ENCODE peak calls at places on chromosomes 7 and 10, in nine cellular contexts. F is cardiac fibroblast, Y is IMR-90, U is left ventricle myocardium inferior, H is mesenchymal stem cell, M is choroid plexus epithelial cell, W is H7, B is A549, N is trophoblast cell. S is an unnamed sample.

GRCh38 chr10:45034301-45034700 is 33.6 kb downstream of the ZNF22 start:
- DNase-seq in F (no peak), Y (no peak), U (no peak), H (no peak), M (peak), W (no peak), B (no peak), N (peak), S (peak)

GRCh38 chr7:53900856-53901528 is 641.2 kb upstream of the VSTM2A start:
- DNase-seq in F (no peak), Y (no peak), U (no peak), H (no peak), M (no peak), W (peak), B (no peak), N (no peak), S (no peak)

GRCh38 chr10:132253092-132253687 is 54.6 kb downstream of the STK32C start:
- DNase-seq in F (no peak), Y (no peak), U (no peak), H (no peak), M (no peak), W (peak), B (no peak), N (no peak), S (no peak)

GRCh38 chr10:122279725-122280141 is 8.6 kb downstream of the BTBD16 start:
- DNase-seq in F (peak), Y (peak), U (peak), H (peak), M (peak), W (peak), B (peak), N (peak), S (peak)

GRCh38 chr10:23345861-23346260 is 1.3 kb upstream of the C10orf67 start:
- DNase-seq in F (peak), Y (peak), U (no peak), H (peak), M (peak), W (no peak), B (no peak), N (peak), S (peak)

GRCh38 chr7:29194594-29195417 is at the start of gene CHN2:
- DNase-seq in F (peak), Y (no peak), U (peak), H (peak), M (no peak), W (peak), B (peak), N (peak), S (no peak)

GRCh38 chr10:124035306-124035927 is 58.0 kb downstream of the CHST15 start:
- DNase-seq in F (no peak), Y (no peak), U (no peak), H (no peak), M (no peak), W (no peak), B (no peak), N (no peak), S (no peak)

GRCh38 chr7:120989571-120990220 is 1.2 kb downstream of the CPED1 start:
- DNase-seq in F (peak), Y (peak), U (peak), H (peak), M (peak), W (no peak), B (no peak), N (peak), S (no peak)

GRCh38 chr10:49104323-49104722 is 11.0 kb downstream of the VSTM4 start:
- DNase-seq in F (no peak), Y (no peak), U (no peak), H (no peak), M (no peak), W (no peak), B (no peak), N (no peak), S (no peak)

GRCh38 chr7:100435401-100436304 is 644 bp downstream of the PPP1R35 start:
- DNase-seq in F (peak), Y (no peak), U (peak), H (peak), M (peak), W (peak), B (no peak), N (peak), S (peak)

GRCh38 chr10:78296794-78297193 is 263.1 kb downstream of the RPS24 start:
- DNase-seq in F (no peak), Y (no peak), U (no peak), H (no peak), M (no peak), W (no peak), B (no peak), N (no peak), S (no peak)

GRCh38 chr7:23474098-23474828 is 4.0 kb upstream of the IGF2BP3 start:
- DNase-seq in F (peak), Y (peak), U (peak), H (peak), M (peak), W (peak), B (peak), N (peak), S (peak)

GRCh38 chr7:97027427-97028234 is 3.0 kb upstream of the DLX5 start:
- DNase-seq in F (peak), Y (peak), U (peak), H (peak), M (peak), W (peak), B (peak), N (peak), S (peak)

GRCh38 chr10:8435186-8436055 is 380.9 kb downstream of the GATA3 start:
- DNase-seq in F (no peak), Y (no peak), U (no peak), H (no peak), M (no peak), W (no peak), B (no peak), N (peak), S (no peak)

GRCh38 chr7:153022796-153023592 is 263.4 kb downstream of the ACTR3B start:
- DNase-seq in F (no peak), Y (no peak), U (no peak), H (no peak), M (no peak), W (peak), B (no peak), N (no peak), S (no peak)

GRCh38 chr7:39721919-39722597 is 98.7 kb downstream of the RALA start:
- DNase-seq in F (no peak), Y (no peak), U (no peak), H (no peak), M (no peak), W (no peak), B (no peak), N (no peak), S (no peak)

GRCh38 chr10:81036257-81036656 is 498.6 kb downstream of the SH2D4B start:
- DNase-seq in F (no peak), Y (no peak), U (no peak), H (no peak), M (no peak), W (no peak), B (no peak), N (no peak), S (no peak)

GRCh38 chr7:1555046-1555812 is 776 bp downstream of the TMEM184A start:
- DNase-seq in F (peak), Y (peak), U (no peak), H (peak), M (peak), W (peak), B (peak), N (peak), S (peak)

GRCh38 chr7:130377178-130377577 is 3.1 kb upstream of the CPA1 start:
- DNase-seq in F (no peak), Y (no peak), U (no peak), H (no peak), M (no peak), W (no peak), B (no peak), N (no peak), S (no peak)

GRCh38 chr7:134245253-134245652 is 71.5 kb downstream of the SLC35B4 start:
- DNase-seq in F (no peak), Y (no peak), U (no peak), H (no peak), M (no peak), W (no peak), B (no peak), N (no peak), S (no peak)

GRCh38 chr10:79448732-79449049 is 3.3 kb upstream of the ZCCHC24 start:
- DNase-seq in F (no peak), Y (no peak), U (no peak), H (no peak), M (no peak), W (no peak), B (no peak), N (no peak), S (no peak)

GRCh38 chr7:149729586-149729982 is 43.8 kb downstream of the ZNF467 start:
- DNase-seq in F (no peak), Y (no peak), U (no peak), H (no peak), M (no peak), W (no peak), B (no peak), N (no peak), S (no peak)

GRCh38 chr7:24722386-24723177 is 34.7 kb downstream of the GSDME start:
- DNase-seq in F (peak), Y (no peak), U (no peak), H (peak), M (peak), W (no peak), B (no peak), N (peak), S (peak)

GRCh38 chr7:116122972-116123595 is 87.3 kb upstream of the TES start:
- DNase-seq in F (peak), Y (peak), U (no peak), H (peak), M (peak), W (peak), B (peak), N (peak), S (peak)

GRCh38 chr7:76332073-76332472 is 26.7 kb downstream of the YWHAG start:
- DNase-seq in F (no peak), Y (no peak), U (no peak), H (no peak), M (no peak), W (peak), B (no peak), N (no peak), S (no peak)

GRCh38 chr7:70354409-70355169 is 756.3 kb downstream of the AUTS2 start:
- DNase-seq in F (no peak), Y (no peak), U (no peak), H (no peak), M (no peak), W (no peak), B (no peak), N (no peak), S (no peak)

GRCh38 chr10:113539789-113540188 is 13.1 kb upstream of the HABP2 start:
- DNase-seq in F (no peak), Y (peak), U (no peak), H (peak), M (peak), W (no peak), B (no peak), N (peak), S (no peak)

GRCh38 chr7:47461161-47461560 is 120.8 kb downstream of the TNS3 start:
- DNase-seq in F (peak), Y (peak), U (peak), H (peak), M (peak), W (no peak), B (no peak), N (no peak), S (no peak)

GRCh38 chr10:75395955-75396860 is 5.4 kb downstream of the ZNF503 start:
- DNase-seq in F (peak), Y (no peak), U (peak), H (peak), M (no peak), W (peak), B (no peak), N (no peak), S (peak)

GRCh38 chr10:75397571-75397921 is 4.0 kb downstream of the ZNF503 start:
- DNase-seq in F (peak), Y (no peak), U (peak), H (peak), M (no peak), W (peak), B (no peak), N (no peak), S (no peak)

GRCh38 chr10:75398238-75398629 is 3.3 kb downstream of the ZNF503 start:
- DNase-seq in F (no peak), Y (no peak), U (no peak), H (peak), M (no peak), W (no peak), B (no peak), N (no peak), S (peak)

GRCh38 chr10:75395171-75395954 is 6.2 kb downstream of the ZNF503 start:
- DNase-seq in F (peak), Y (peak), U (peak), H (peak), M (no peak), W (peak), B (peak), N (peak), S (peak)

DNA sequence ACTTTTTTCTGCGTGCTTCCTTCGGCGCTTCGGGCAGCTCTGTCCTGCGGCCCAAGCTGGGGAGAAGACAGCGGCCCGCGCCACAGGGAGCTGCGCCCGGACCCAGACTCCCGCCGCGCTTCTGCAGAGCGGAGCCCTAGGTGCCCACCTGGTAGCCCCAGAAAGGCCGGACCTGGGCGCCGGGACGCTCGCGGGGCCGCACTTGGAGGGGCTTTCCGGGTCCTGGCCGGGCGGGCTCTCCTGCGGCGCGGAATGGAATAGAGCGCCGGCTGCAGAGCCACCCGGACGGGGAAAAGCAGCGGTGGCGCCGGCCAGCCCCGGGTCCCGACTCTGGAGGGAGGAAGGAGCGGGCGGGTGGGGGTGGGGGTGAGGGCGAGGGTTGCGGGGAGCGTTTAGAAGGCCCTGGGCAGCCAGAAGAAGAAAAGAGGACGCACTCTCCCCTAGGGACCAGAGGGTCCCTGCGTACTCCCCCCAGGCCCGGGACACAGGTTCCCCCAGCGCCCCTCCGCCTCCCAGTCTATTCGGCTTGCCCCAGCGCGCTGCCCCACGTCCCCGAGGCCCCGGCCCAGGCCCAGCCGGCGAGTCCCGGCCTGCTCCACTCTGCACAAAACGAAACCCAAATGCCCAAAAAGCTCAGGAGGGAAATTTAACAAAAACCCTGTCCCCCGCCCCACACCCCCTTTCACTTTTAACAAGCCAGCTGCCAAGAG is 4.5 kb downstream of the ZNF503 start:
- DNase-seq in F (peak), Y (no peak), U (peak), H (peak), M (no peak), W (peak), B (no peak), N (no peak), S (peak)
- H3K4me3 ChIP-seq in F (peak), Y (peak), U (peak), H (peak), M (peak), W (peak), B (no peak), N (peak), S (peak)

DNA sequence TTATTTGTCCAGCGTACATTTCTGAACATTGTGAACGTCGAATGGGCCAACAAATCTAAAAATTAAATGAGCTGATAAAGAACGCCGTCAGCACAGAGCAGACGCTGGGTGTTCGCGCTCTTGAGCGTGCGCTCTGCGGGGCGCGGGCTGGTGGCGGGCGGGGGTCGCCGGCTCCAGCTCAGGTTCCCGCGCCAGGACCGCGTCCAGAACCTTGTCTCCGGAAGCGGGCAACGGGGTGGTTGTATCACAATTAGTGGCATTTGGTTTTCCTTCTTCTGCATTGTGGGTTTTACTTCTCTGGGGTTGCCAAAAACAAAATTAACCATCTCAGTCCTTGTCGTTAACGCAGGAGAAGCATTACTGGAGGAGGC is 2.4 kb downstream of the CYP2E1 start:
- DNase-seq in F (no peak), Y (no peak), U (no peak), H (no peak), M (no peak), W (no peak), B (no peak), N (no peak), S (no peak)
- H3K4me3 ChIP-seq in F (no peak), Y (no peak), U (peak), H (peak), M (no peak), W (no peak), B (no peak), N (no peak), S (no peak)

DNA sequence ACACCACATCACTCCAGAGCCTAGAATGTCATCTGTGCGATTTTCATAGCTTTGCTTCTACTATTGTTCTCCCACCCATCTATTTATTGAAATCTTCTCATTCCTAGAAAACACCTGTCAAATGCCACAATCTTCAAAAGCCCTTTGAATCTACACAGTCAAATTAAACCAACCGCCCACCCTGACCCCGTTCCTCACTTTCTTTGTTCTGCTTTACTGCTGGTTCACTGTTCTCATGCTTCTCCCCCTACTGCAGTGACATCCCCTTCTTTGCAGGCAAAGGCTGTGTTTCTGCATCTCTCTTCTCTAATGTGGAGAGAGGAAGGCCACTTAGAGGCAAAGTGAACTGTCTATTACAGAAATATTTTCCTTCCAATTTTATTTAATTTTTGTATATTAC is 152.4 kb upstream of the NEBL start:
- DNase-seq in F (no peak), Y (no peak), U (no peak), H (no peak), M (no peak), W (no peak), B (no peak), N (no peak), S (no peak)
- H3K4me3 ChIP-seq in F (no peak), Y (no peak), U (no peak), H (no peak), M (no peak), W (no peak), B (no peak), N (no peak), S (no peak)

DNA sequence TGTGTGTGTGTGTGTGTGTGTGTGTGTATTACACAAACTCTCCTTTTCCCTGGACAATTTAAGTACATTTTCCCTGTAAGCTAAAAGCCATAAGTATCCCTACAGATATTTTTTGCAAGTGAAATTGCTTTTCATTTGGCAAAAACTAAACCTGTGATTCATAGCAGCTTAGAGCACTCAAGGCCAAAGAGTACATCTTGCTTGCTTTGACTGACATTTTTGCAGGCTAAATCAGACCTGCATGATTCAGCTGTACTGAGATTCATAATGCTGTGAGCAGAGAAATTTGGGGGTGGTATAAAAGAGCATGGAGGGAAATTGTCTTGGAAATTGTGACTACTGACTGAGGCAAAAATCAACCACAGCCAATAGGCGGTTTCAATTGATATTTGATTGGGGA is 500.4 kb downstream of the GFRA1 start:
- DNase-seq in F (peak), Y (peak), U (no peak), H (peak), M (peak), W (no peak), B (peak), N (no peak), S (no peak)
- H3K4me3 ChIP-seq in F (no peak), Y (no peak), U (no peak), H (no peak), M (no peak), W (no peak), B (no peak), N (no peak), S (no peak)

DNA sequence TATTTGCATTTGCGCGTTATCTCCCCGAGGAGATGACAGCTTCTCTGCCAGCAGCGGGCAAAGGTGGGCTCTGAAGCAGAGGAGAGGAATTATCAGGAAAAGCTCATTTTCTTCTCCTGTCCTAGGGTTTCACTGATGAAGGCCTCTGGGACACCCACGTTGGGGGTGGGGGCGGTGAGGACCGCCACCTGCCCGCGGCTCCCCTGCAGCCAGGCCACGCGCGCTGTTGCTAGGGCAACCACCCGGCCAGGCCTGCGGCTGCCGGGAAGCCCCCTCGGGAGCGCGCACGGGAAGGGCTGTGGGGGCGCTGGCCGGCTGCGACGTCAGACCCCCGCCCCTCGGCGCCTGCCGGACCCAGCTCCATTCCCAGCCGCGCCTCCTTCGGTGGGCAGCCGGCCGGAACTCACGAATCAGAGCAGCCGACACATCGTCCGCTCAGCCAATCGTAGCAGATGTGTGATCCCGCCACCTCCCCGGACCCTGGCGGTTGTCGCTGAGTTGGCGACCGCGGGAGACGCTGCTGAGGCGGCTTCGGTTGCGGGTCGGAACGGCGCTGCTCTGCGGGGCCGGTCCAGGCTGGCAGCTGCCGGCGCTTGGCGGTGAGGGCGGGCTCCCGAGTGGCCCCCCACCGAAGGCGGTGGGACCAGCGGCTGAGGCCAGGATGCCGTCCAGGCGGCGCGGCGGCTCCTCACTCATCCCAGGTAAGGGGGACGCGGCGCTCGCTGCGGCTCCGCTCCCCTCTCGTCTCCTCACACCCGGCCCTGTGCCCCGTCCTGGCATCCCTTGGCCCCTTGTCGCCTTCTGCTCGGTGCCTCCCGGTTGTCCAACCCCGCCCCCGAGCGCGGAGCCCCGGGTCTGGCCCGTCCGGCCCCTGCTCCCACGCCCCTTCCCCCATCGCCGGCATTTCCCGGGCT is at the start of gene TPST1:
- DNase-seq in F (peak), Y (peak), U (peak), H (peak), M (peak), W (peak), B (peak), N (peak), S (peak)
- H3K4me3 ChIP-seq in F (peak), Y (peak), U (peak), H (peak), M (peak), W (peak), B (peak), N (peak), S (peak)

S was measured in PC-9.